ENCODE peak calls at places on chromosome 3, in five cellular contexts. L is H9; J is activated CD8-positive, alpha-beta memory T cell treated with anti-CD3 and anti-CD28 coated beads, Interleukin-2, amount 50 U/mL, for 48 hours; Z is pons; E is stimulated activated CD4-positive, alpha-beta T cell treated with anti-CD3 and anti-CD28 coated beads, TNF-alpha, amount 100 ng/mL, for 4 hours. U is an unnamed sample.
A peak's percentile ranks its signal among the peaks of the same experiment; 100 is the strongest.

GRCh38 chr3:71680588-71680987 is 44.6 kb downstream of the EIF4E3 start:
- DNase-seq in L (no peak), J (no peak), E (no peak), Z (no peak), U (no peak)

GRCh38 chr3:149603126-149604074 is 54.4 kb downstream of the WWTR1 start:
- DNase-seq in E (no peak), L (no peak), Z (no peak), J (no peak), U (no peak)

GRCh38 chr3:3053974-3054373 is 56.2 kb downstream of the IL5RA start:
- DNase-seq in E (no peak), J (no peak), L (no peak), Z (peak; percentile 62), U (no peak)

GRCh38 chr3:44337253-44337652 is 1.3 kb upstream of the TCAIM start:
- DNase-seq in L (peak; percentile 35), E (no peak), Z (peak; percentile 21), J (no peak), U (no peak)

GRCh38 chr3:58306662-58307286 is 454 bp downstream of the HTD2 start:
- DNase-seq in J (peak; percentile 70), Z (no peak), E (peak; percentile 3), L (peak; percentile 54), U (no peak)

GRCh38 chr3:184491867-184492615 is 69.5 kb upstream of the EPHB3 start:
- DNase-seq in Z (peak; percentile 4), E (no peak), J (no peak), L (no peak), U (no peak)

GRCh38 chr3:15903164-15903563 is 105.4 kb upstream of the ANKRD28 start:
- DNase-seq in Z (peak; percentile 23), E (no peak), L (no peak), J (no peak), U (no peak)

GRCh38 chr3:183265713-183266417 is 12.8 kb downstream of the B3GNT5 start:
- DNase-seq in J (peak; percentile 68), L (no peak), E (peak; percentile 15), Z (no peak), U (no peak)

GRCh38 chr3:65729973-65730372 is 308.7 kb downstream of the MAGI1 start:
- DNase-seq in L (no peak), J (no peak), Z (no peak), E (no peak), U (no peak)

GRCh38 chr3:190586631-190587000 is 72.7 kb downstream of the IL1RAP start:
- DNase-seq in Z (no peak), J (no peak), L (no peak), E (no peak), U (no peak)

GRCh38 chr3:143612541-143612940 is 235.7 kb downstream of the SLC9A9 start:
- DNase-seq in E (no peak), J (no peak), Z (no peak), L (no peak), U (no peak)

GRCh38 chr3:39147711-39148115 is 5.7 kb downstream of the CSRNP1 start:
- DNase-seq in Z (no peak), L (no peak), J (peak; percentile 63), E (no peak), U (no peak)

GRCh38 chr3:38996193-38996592 is 55.6 kb downstream of the SCN11A start:
- DNase-seq in L (no peak), E (no peak), Z (no peak), J (no peak), U (no peak)

GRCh38 chr3:128316456-128316855 is 150.2 kb downstream of the DNAJB8 start:
- DNase-seq in L (peak; percentile 17), E (peak; percentile 47), Z (no peak), J (peak; percentile 60), U (peak; percentile 51)

GRCh38 chr3:120093119-120093922 is 926 bp downstream of the GSK3B start:
- DNase-seq in E (no peak), L (no peak), Z (peak; percentile 79), J (no peak), U (no peak)

GRCh38 chr3:37999836-38000235 is 9.2 kb downstream of the VILL start:
- DNase-seq in Z (no peak), E (no peak), L (no peak), J (no peak), U (no peak)

GRCh38 chr3:15693340-15693739 is 91.8 kb downstream of the BTD start:
- DNase-seq in E (no peak), L (no peak), J (no peak), Z (no peak), U (no peak)

GRCh38 chr3:107421170-107421792 is 44.0 kb downstream of the CCDC54 start:
- DNase-seq in J (no peak), E (no peak), L (no peak), Z (peak; percentile 96), U (no peak)

GRCh38 chr3:178170698-178171535 is 365.3 kb upstream of the KCNMB2 start:
- DNase-seq in J (no peak), L (no peak), Z (no peak), E (no peak), U (no peak)

GRCh38 chr3:45981321-45982038 is 14.1 kb downstream of the FYCO1 start:
- DNase-seq in E (no peak), Z (no peak), J (no peak), L (no peak), U (no peak)

GRCh38 chr3:86990734-86991481 is at the start of gene VGLL3:
- DNase-seq in Z (no peak), J (peak; percentile 51), L (peak; percentile 92), E (no peak), U (peak; percentile 98)

U was measured in osteocyte.